ENCODE peak calls at places on chromosomes 13 and 19, in seven cellular contexts. E, W, O, A, U, J and Q are unnamed samples.

GRCh38 chr13:97280478-97280877 is 58.3 kb downstream of the MBNL2 start:
- DNase-seq in E (no peak), W (no peak), O (no peak), A (peak; percentile 3), U (no peak), J (no peak), Q (no peak)

GRCh38 chr13:46655727-46656180 is 102.8 kb downstream of the LRCH1 start:
- DNase-seq in E (no peak), W (peak; percentile 68), O (no peak), A (peak; percentile 28), U (no peak), J (no peak), Q (no peak)

GRCh38 chr13:112324121-112324520 is 52.0 kb upstream of the SPACA7 start:
- DNase-seq in E (peak; percentile 71), W (no peak), O (no peak), A (peak; percentile 36), U (no peak), J (no peak), Q (no peak)

GRCh38 chr19:35928507-35928906 is 7.7 kb upstream of the LRFN3 start:
- DNase-seq in E (no peak), W (no peak), O (no peak), A (no peak), U (no peak), J (no peak), Q (no peak)

GRCh38 chr19:10817291-10818038 is 18.5 kb downstream of the TMED1 start:
- DNase-seq in E (peak; percentile 93), W (peak; percentile 96), O (no peak), A (no peak), U (peak; percentile 94), J (peak; percentile 99), Q (no peak)

GRCh38 chr19:5354403-5354802 is 13.8 kb upstream of the PTPRS start:
- DNase-seq in E (no peak), W (peak; percentile 29), O (no peak), A (peak; percentile 39), U (no peak), J (no peak), Q (no peak)

GRCh38 chr19:33400856-33401682 is 27.6 kb downstream of the CEBPG start:
- DNase-seq in E (peak; percentile 82), W (no peak), O (peak; percentile 16), A (no peak), U (no peak), J (no peak), Q (no peak)

GRCh38 chr19:29275266-29275665 is 62.3 kb upstream of the UQCRFS1 start:
- DNase-seq in E (peak; percentile 39), W (no peak), O (no peak), A (no peak), U (no peak), J (no peak), Q (no peak)

GRCh38 chr19:55080915-55081772 is 5.5 kb downstream of the EPS8L1 start:
- DNase-seq in E (peak; percentile 97), W (peak; percentile 79), O (no peak), A (peak; percentile 85), U (no peak), J (peak; percentile 71), Q (peak; percentile 59)

GRCh38 chr19:49432141-49433073 is 7.2 kb downstream of the GFY start:
- DNase-seq in E (no peak), W (no peak), O (no peak), A (peak; percentile 75), U (no peak), J (no peak), Q (no peak)

GRCh38 chr13:39374741-39375189 is 228.2 kb downstream of the LHFPL6 start:
- DNase-seq in E (no peak), W (no peak), O (no peak), A (no peak), U (no peak), J (no peak), Q (no peak)

GRCh38 chr13:40352807-40353562 is 313.5 kb downstream of the FOXO1 start:
- DNase-seq in E (no peak), W (peak; percentile 53), O (peak; percentile 35), A (no peak), U (no peak), J (peak; percentile 11), Q (no peak)

GRCh38 chr13:97810152-97810551 is 143.3 kb upstream of the IPO5 start:
- DNase-seq in E (no peak), W (peak; percentile 57), O (no peak), A (peak; percentile 15), U (no peak), J (no peak), Q (no peak)

GRCh38 chr13:83515267-83515666 is 367.0 kb downstream of the SLITRK1 start:
- DNase-seq in E (no peak), W (peak; percentile 54), O (no peak), A (no peak), U (peak; percentile 45), J (peak; percentile 49), Q (no peak)

GRCh38 chr19:10514211-10515145 is 2.8 kb downstream of the S1PR5 start:
- DNase-seq in E (no peak), W (no peak), O (no peak), A (peak; percentile 88), U (no peak), J (no peak), Q (no peak)

GRCh38 chr19:17648097-17648660 is 40.0 kb downstream of the UNC13A start:
- DNase-seq in E (no peak), W (no peak), O (no peak), A (no peak), U (no peak), J (no peak), Q (no peak)

GRCh38 chr13:21812192-21812626 is 141.3 kb downstream of the FGF9 start:
- DNase-seq in E (no peak), W (no peak), O (peak; percentile 59), A (peak; percentile 60), U (no peak), J (no peak), Q (no peak)

GRCh38 chr19:2381151-2381822 is 21.2 kb downstream of the TMPRSS9 start:
- DNase-seq in E (no peak), W (peak; percentile 39), O (no peak), A (peak; percentile 43), U (no peak), J (peak; percentile 41), Q (no peak)

GRCh38 chr13:113486698-113487097 is 3.8 kb downstream of the DCUN1D2 start:
- DNase-seq in E (no peak), W (no peak), O (no peak), A (no peak), U (no peak), J (no peak), Q (no peak)

GRCh38 chr13:39855236-39855635 is 199.8 kb downstream of the COG6 start:
- DNase-seq in E (no peak), W (peak; percentile 18), O (no peak), A (no peak), U (no peak), J (no peak), Q (no peak)

GRCh38 chr19:47111081-47111589 is 2.4 kb downstream of the ZC3H4 start:
- DNase-seq in E (peak; percentile 90), W (no peak), O (no peak), A (peak; percentile 34), U (no peak), J (no peak), Q (no peak)

GRCh38 chr13:49635599-49636433 is 7.5 kb downstream of the ARL11 start:
- DNase-seq in E (no peak), W (peak; percentile 87), O (no peak), A (no peak), U (no peak), J (no peak), Q (no peak)

GRCh38 chr13:62139597-62139996 is 723.9 kb upstream of the PCDH20 start:
- DNase-seq in E (no peak), W (no peak), O (no peak), A (no peak), U (no peak), J (no peak), Q (no peak)

GRCh38 chr13:101942038-101942437 is 459.8 kb downstream of the FGF14 start:
- DNase-seq in E (no peak), W (peak; percentile 4), O (no peak), A (peak; percentile 64), U (no peak), J (no peak), Q (no peak)

GRCh38 chr19:34351382-34351802 is 13.6 kb upstream of the GPI start:
- DNase-seq in E (no peak), W (no peak), O (no peak), A (no peak), U (no peak), J (no peak), Q (no peak)

GRCh38 chr19:18292460-18292809 is 11.0 kb upstream of the JUND start:
- DNase-seq in E (peak; percentile 90), W (no peak), O (no peak), A (no peak), U (no peak), J (no peak), Q (no peak)

GRCh38 chr19:14678199-14678598 is 3.6 kb upstream of the ADGRE3 start:
- DNase-seq in E (no peak), W (no peak), O (no peak), A (no peak), U (no peak), J (no peak), Q (no peak)

GRCh38 chr13:29106651-29107050 is 286.5 kb downstream of the MTUS2 start:
- DNase-seq in E (no peak), W (no peak), O (no peak), A (no peak), U (no peak), J (no peak), Q (no peak)

GRCh38 chr13:45367995-45368394 is 27.0 kb upstream of the TPT1 start:
- DNase-seq in E (no peak), W (no peak), O (no peak), A (no peak), U (no peak), J (no peak), Q (no peak)

GRCh38 chr13:65656740-65657329 is 1573.3 kb downstream of the PCDH9 start:
- DNase-seq in E (no peak), W (peak; percentile 47), O (no peak), A (no peak), U (no peak), J (no peak), Q (no peak)
- TF ChIP-seq CTCF in E (no peak), W (peak; percentile 67), O (peak; percentile 50), A (peak; percentile 61), U (peak; percentile 54), J (peak; percentile 45), Q (peak; percentile 62)

DNA sequence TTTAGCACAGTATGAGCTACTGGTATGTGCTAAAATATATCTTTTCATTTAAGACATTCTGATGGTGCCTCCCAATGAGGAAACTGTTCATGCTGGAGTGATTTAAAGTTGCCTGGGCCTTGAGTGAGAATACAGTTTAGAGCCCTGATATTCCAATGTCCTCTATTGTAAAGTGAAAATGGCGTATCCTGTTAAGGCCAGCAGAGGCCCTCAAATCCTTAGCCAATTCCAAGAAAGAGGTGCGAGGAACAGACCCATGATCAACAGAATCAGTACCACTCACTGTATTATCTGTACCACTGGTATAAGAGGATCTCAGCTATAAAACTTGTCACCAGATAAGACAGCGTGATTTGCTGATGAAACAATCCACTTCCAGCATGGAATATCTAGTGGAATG is 273.1 kb upstream of the SLITRK5 start:
- DNase-seq in E (no peak), W (no peak), O (no peak), A (no peak), U (no peak), J (no peak), Q (no peak)
- TF ChIP-seq CTCF in E (no peak), W (no peak), O (no peak), A (peak; percentile 33), U (no peak), J (no peak), Q (no peak)

GRCh38 chr19:48393559-48394330 is at the start of gene GRIN2D:
- DNase-seq in E (no peak), W (peak; percentile 47), O (no peak), A (peak; percentile 76), U (no peak), J (no peak), Q (no peak)
- TF ChIP-seq CTCF in E (no peak), W (no peak), O (no peak), A (peak; percentile 34), U (no peak), J (no peak), Q (no peak)

GRCh38 chr19:42176990-42177685 is 40.3 kb downstream of the DEDD2 start:
- DNase-seq in E (peak; percentile 91), W (peak; percentile 80), O (peak; percentile 66), A (peak; percentile 96), U (no peak), J (peak; percentile 74), Q (peak; percentile 65)
- TF ChIP-seq CTCF in E (no peak), W (peak; percentile 31), O (no peak), A (peak; percentile 51), U (peak; percentile 33), J (peak; percentile 15), Q (peak; percentile 58)